ENCODE peak calls at places on chromosomes 5 and 9, in seven cellular contexts. One of them, this sample, is unnamed.

GRCh38 chr5:65989115-65989514 is 62.7 kb downstream of the ERBIN start:
- DNase-seq in prostate gland: no peak
- DNase-seq in K562: no peak
- DNase-seq in transverse colon: no peak
- DNase-seq in suprapubic skin: no peak
- DNase-seq in HCT116: no peak
- DNase-seq in SK-N-SH: no peak
- DNase-seq in this sample: no peak

GRCh38 chr5:66596791-66597757 is 881 bp downstream of the MAST4 start:
- DNase-seq in prostate gland: peak; percentile 93
- DNase-seq in K562: no peak
- DNase-seq in transverse colon: peak; percentile 19
- DNase-seq in suprapubic skin: peak; percentile 57
- DNase-seq in HCT116: no peak
- DNase-seq in SK-N-SH: peak; percentile 69
- DNase-seq in this sample: peak; percentile 37

GRCh38 chr9:87844471-87844870 is 38.2 kb upstream of the SPATA31E1 start:
- DNase-seq in prostate gland: no peak
- DNase-seq in K562: no peak
- DNase-seq in transverse colon: no peak
- DNase-seq in suprapubic skin: no peak
- DNase-seq in HCT116: no peak
- DNase-seq in SK-N-SH: no peak
- DNase-seq in this sample: no peak

GRCh38 chr9:111759762-111760639 is 34.7 kb downstream of the SHOC1 start:
- DNase-seq in prostate gland: peak; percentile 61
- DNase-seq in K562: peak; percentile 48
- DNase-seq in transverse colon: peak; percentile 49
- DNase-seq in suprapubic skin: no peak
- DNase-seq in HCT116: peak; percentile 76
- DNase-seq in SK-N-SH: peak; percentile 53
- DNase-seq in this sample: peak; percentile 36

GRCh38 chr9:109278848-109279247 is 42.0 kb downstream of the EPB41L4B start:
- DNase-seq in prostate gland: no peak
- DNase-seq in K562: no peak
- DNase-seq in transverse colon: no peak
- DNase-seq in suprapubic skin: no peak
- DNase-seq in HCT116: no peak
- DNase-seq in SK-N-SH: no peak
- DNase-seq in this sample: no peak

GRCh38 chr5:178630475-178630930 is 3.7 kb upstream of the CLK4 start:
- DNase-seq in prostate gland: no peak
- DNase-seq in K562: no peak
- DNase-seq in transverse colon: no peak
- DNase-seq in suprapubic skin: no peak
- DNase-seq in HCT116: peak; percentile 24
- DNase-seq in SK-N-SH: no peak
- DNase-seq in this sample: no peak

GRCh38 chr9:137064027-137064879 is 6.1 kb downstream of the SAPCD2 start:
- DNase-seq in prostate gland: no peak
- DNase-seq in K562: no peak
- DNase-seq in transverse colon: peak; percentile 75
- DNase-seq in suprapubic skin: no peak
- DNase-seq in HCT116: no peak
- DNase-seq in SK-N-SH: peak; percentile 89
- DNase-seq in this sample: peak; percentile 77

GRCh38 chr5:145180341-145180740 is 654.8 kb downstream of the PRELID2 start:
- DNase-seq in prostate gland: no peak
- DNase-seq in K562: no peak
- DNase-seq in transverse colon: no peak
- DNase-seq in suprapubic skin: no peak
- DNase-seq in HCT116: no peak
- DNase-seq in SK-N-SH: no peak
- DNase-seq in this sample: no peak

GRCh38 chr5:168708301-168708695 is 129.1 kb upstream of the PANK3 start:
- DNase-seq in prostate gland: no peak
- DNase-seq in K562: no peak
- DNase-seq in transverse colon: no peak
- DNase-seq in suprapubic skin: no peak
- DNase-seq in HCT116: no peak
- DNase-seq in SK-N-SH: no peak
- DNase-seq in this sample: no peak

GRCh38 chr5:157160001-157160400 is 6.1 kb downstream of the GARIN3 start:
- DNase-seq in prostate gland: no peak
- DNase-seq in K562: no peak
- DNase-seq in transverse colon: no peak
- DNase-seq in suprapubic skin: no peak
- DNase-seq in HCT116: no peak
- DNase-seq in SK-N-SH: no peak
- DNase-seq in this sample: no peak

GRCh38 chr5:1468247-1468612 is 23.0 kb upstream of the SLC6A3 start:
- DNase-seq in prostate gland: no peak
- DNase-seq in K562: peak; percentile 50
- DNase-seq in transverse colon: no peak
- DNase-seq in suprapubic skin: no peak
- DNase-seq in HCT116: no peak
- DNase-seq in SK-N-SH: peak; percentile 83
- DNase-seq in this sample: no peak

GRCh38 chr9:24071736-24072135 is 245.7 kb upstream of the ELAVL2 start:
- DNase-seq in prostate gland: no peak
- DNase-seq in K562: no peak
- DNase-seq in transverse colon: no peak
- DNase-seq in suprapubic skin: no peak
- DNase-seq in HCT116: no peak
- DNase-seq in SK-N-SH: no peak
- DNase-seq in this sample: no peak

GRCh38 chr5:56522972-56523371 is 289.8 kb upstream of the ANKRD55 start:
- DNase-seq in prostate gland: no peak
- DNase-seq in K562: no peak
- DNase-seq in transverse colon: no peak
- DNase-seq in suprapubic skin: no peak
- DNase-seq in HCT116: no peak
- DNase-seq in SK-N-SH: no peak
- DNase-seq in this sample: no peak

GRCh38 chr5:179192185-179192890 is 132.2 kb downstream of the ZNF354C start:
- DNase-seq in prostate gland: no peak
- DNase-seq in K562: no peak
- DNase-seq in transverse colon: no peak
- DNase-seq in suprapubic skin: peak; percentile 26
- DNase-seq in HCT116: no peak
- DNase-seq in SK-N-SH: peak; percentile 85
- DNase-seq in this sample: no peak

GRCh38 chr9:131818089-131818488 is 78.2 kb upstream of the RAPGEF1 start:
- DNase-seq in prostate gland: no peak
- DNase-seq in K562: no peak
- DNase-seq in transverse colon: no peak
- DNase-seq in suprapubic skin: no peak
- DNase-seq in HCT116: no peak
- DNase-seq in SK-N-SH: no peak
- DNase-seq in this sample: no peak

GRCh38 chr9:4386819-4387218 is 87.0 kb upstream of the GLIS3 start:
- DNase-seq in prostate gland: no peak
- DNase-seq in K562: no peak
- DNase-seq in transverse colon: no peak
- DNase-seq in suprapubic skin: no peak
- DNase-seq in HCT116: no peak
- DNase-seq in SK-N-SH: no peak
- DNase-seq in this sample: no peak

GRCh38 chr5:37208883-37209808 is 40.0 kb downstream of the CPLANE1 start:
- DNase-seq in prostate gland: no peak
- DNase-seq in K562: no peak
- DNase-seq in transverse colon: no peak
- DNase-seq in suprapubic skin: no peak
- DNase-seq in HCT116: no peak
- DNase-seq in SK-N-SH: no peak
- DNase-seq in this sample: no peak

GRCh38 chr9:69322256-69322655 is 2.8 kb upstream of the ENTREP1 start:
- DNase-seq in prostate gland: no peak
- DNase-seq in K562: no peak
- DNase-seq in transverse colon: no peak
- DNase-seq in suprapubic skin: no peak
- DNase-seq in HCT116: no peak
- DNase-seq in SK-N-SH: no peak
- DNase-seq in this sample: no peak

GRCh38 chr9:69325409-69326212 is 596 bp downstream of the ENTREP1 start:
- DNase-seq in prostate gland: peak; percentile 39
- DNase-seq in K562: no peak
- DNase-seq in transverse colon: peak; percentile 16
- DNase-seq in suprapubic skin: no peak
- DNase-seq in HCT116: no peak
- DNase-seq in SK-N-SH: peak; percentile 70
- DNase-seq in this sample: peak; percentile 45

GRCh38 chr9:69326261-69326660 is 1.2 kb downstream of the ENTREP1 start:
- DNase-seq in prostate gland: peak; percentile 42
- DNase-seq in K562: no peak
- DNase-seq in transverse colon: no peak
- DNase-seq in suprapubic skin: no peak
- DNase-seq in HCT116: no peak
- DNase-seq in SK-N-SH: peak; percentile 13
- DNase-seq in this sample: no peak

GRCh38 chr9:69323886-69324285 is 1.1 kb upstream of the ENTREP1 start:
- DNase-seq in prostate gland: no peak
- DNase-seq in K562: no peak
- DNase-seq in transverse colon: no peak
- DNase-seq in suprapubic skin: no peak
- DNase-seq in HCT116: no peak
- DNase-seq in SK-N-SH: no peak
- DNase-seq in this sample: no peak

GRCh38 chr9:69324549-69325401 is at the start of gene ENTREP1:
- DNase-seq in prostate gland: peak; percentile 78
- DNase-seq in K562: no peak
- DNase-seq in transverse colon: peak; percentile 75
- DNase-seq in suprapubic skin: peak; percentile 69
- DNase-seq in HCT116: peak; percentile 24
- DNase-seq in SK-N-SH: peak; percentile 73
- DNase-seq in this sample: peak; percentile 83
- H3K27ac ChIP-seq in prostate gland: peak within 1 kb of the TSS; percentile 88
- H3K27ac ChIP-seq in K562: no peak within 1 kb of the TSS
- H3K27ac ChIP-seq in transverse colon: peak within 1 kb of the TSS; percentile 68
- H3K27ac ChIP-seq in suprapubic skin: peak within 1 kb of the TSS; percentile 58
- H3K27ac ChIP-seq in HCT116: no peak within 1 kb of the TSS
- H3K27ac ChIP-seq in SK-N-SH: no peak within 1 kb of the TSS
- H3K27ac ChIP-seq in this sample: peak within 1 kb of the TSS; percentile 86

GRCh38 chr5:175709276-175709781 is 51.5 kb downstream of the HRH2 start:
- DNase-seq in prostate gland: no peak
- DNase-seq in K562: no peak
- DNase-seq in transverse colon: no peak
- DNase-seq in suprapubic skin: peak; percentile 49
- DNase-seq in HCT116: no peak
- DNase-seq in SK-N-SH: no peak
- DNase-seq in this sample: peak; percentile 24

GRCh38 chr5:175707751-175708375 is 50.0 kb downstream of the HRH2 start:
- DNase-seq in prostate gland: no peak
- DNase-seq in K562: no peak
- DNase-seq in transverse colon: no peak
- DNase-seq in suprapubic skin: peak; percentile 38
- DNase-seq in HCT116: no peak
- DNase-seq in SK-N-SH: no peak
- DNase-seq in this sample: peak; percentile 22

GRCh38 chr5:175711031-175711430 is 53.2 kb downstream of the HRH2 start:
- DNase-seq in prostate gland: no peak
- DNase-seq in K562: no peak
- DNase-seq in transverse colon: no peak
- DNase-seq in suprapubic skin: no peak
- DNase-seq in HCT116: no peak
- DNase-seq in SK-N-SH: no peak
- DNase-seq in this sample: no peak

GRCh38 chr5:175710361-175710760 is 52.5 kb downstream of the HRH2 start:
- DNase-seq in prostate gland: no peak
- DNase-seq in K562: no peak
- DNase-seq in transverse colon: no peak
- DNase-seq in suprapubic skin: peak; percentile 18
- DNase-seq in HCT116: no peak
- DNase-seq in SK-N-SH: no peak
- DNase-seq in this sample: peak; percentile 24

GRCh38 chr5:175706499-175706898 is 48.6 kb downstream of the HRH2 start:
- DNase-seq in prostate gland: no peak
- DNase-seq in K562: no peak
- DNase-seq in transverse colon: no peak
- DNase-seq in suprapubic skin: no peak
- DNase-seq in HCT116: no peak
- DNase-seq in SK-N-SH: no peak
- DNase-seq in this sample: peak; percentile 86
- TF ChIP-seq CTCF in prostate gland: no peak
- TF ChIP-seq CTCF in K562: no peak
- TF ChIP-seq CTCF in transverse colon: no peak
- TF ChIP-seq CTCF in suprapubic skin: no peak
- TF ChIP-seq CTCF in HCT116: no peak
- TF ChIP-seq CTCF in SK-N-SH: no peak
- TF ChIP-seq CTCF in this sample: no peak

GRCh38 chr9:97468658-97469448 is 32.6 kb upstream of the TMOD1 start:
- DNase-seq in prostate gland: peak; percentile 75
- DNase-seq in K562: peak; percentile 88
- DNase-seq in transverse colon: peak; percentile 75
- DNase-seq in suprapubic skin: peak; percentile 76
- DNase-seq in HCT116: peak; percentile 28
- DNase-seq in SK-N-SH: peak; percentile 75
- DNase-seq in this sample: peak; percentile 84
- TF ChIP-seq POLR2AphosphoS5 in prostate gland: peak; percentile 74
- TF ChIP-seq POLR2AphosphoS5 in K562: no peak
- TF ChIP-seq POLR2AphosphoS5 in transverse colon: peak; percentile 71
- TF ChIP-seq POLR2AphosphoS5 in suprapubic skin: peak; percentile 48
- TF ChIP-seq POLR2AphosphoS5 in HCT116: no peak
- TF ChIP-seq POLR2AphosphoS5 in SK-N-SH: no peak
- TF ChIP-seq POLR2AphosphoS5 in this sample: peak; percentile 44

GRCh38 chr9:134374301-134375010 is 48.2 kb downstream of the RXRA start:
- DNase-seq in prostate gland: no peak
- DNase-seq in K562: no peak
- DNase-seq in transverse colon: no peak
- DNase-seq in suprapubic skin: no peak
- DNase-seq in HCT116: no peak
- DNase-seq in SK-N-SH: peak; percentile 76
- DNase-seq in this sample: no peak

GRCh38 chr9:134373953-134374300 is 47.7 kb downstream of the RXRA start:
- DNase-seq in prostate gland: no peak
- DNase-seq in K562: no peak
- DNase-seq in transverse colon: no peak
- DNase-seq in suprapubic skin: no peak
- DNase-seq in HCT116: no peak
- DNase-seq in SK-N-SH: no peak
- DNase-seq in this sample: no peak

GRCh38 chr9:134371731-134372130 is 45.5 kb downstream of the RXRA start:
- DNase-seq in prostate gland: peak; percentile 83
- DNase-seq in K562: no peak
- DNase-seq in transverse colon: peak; percentile 53
- DNase-seq in suprapubic skin: peak; percentile 84
- DNase-seq in HCT116: no peak
- DNase-seq in SK-N-SH: no peak
- DNase-seq in this sample: peak; percentile 56

GRCh38 chr9:134372621-134373267 is 46.5 kb downstream of the RXRA start:
- DNase-seq in prostate gland: no peak
- DNase-seq in K562: no peak
- DNase-seq in transverse colon: peak; percentile 44
- DNase-seq in suprapubic skin: no peak
- DNase-seq in HCT116: no peak
- DNase-seq in SK-N-SH: no peak
- DNase-seq in this sample: no peak

DNA sequence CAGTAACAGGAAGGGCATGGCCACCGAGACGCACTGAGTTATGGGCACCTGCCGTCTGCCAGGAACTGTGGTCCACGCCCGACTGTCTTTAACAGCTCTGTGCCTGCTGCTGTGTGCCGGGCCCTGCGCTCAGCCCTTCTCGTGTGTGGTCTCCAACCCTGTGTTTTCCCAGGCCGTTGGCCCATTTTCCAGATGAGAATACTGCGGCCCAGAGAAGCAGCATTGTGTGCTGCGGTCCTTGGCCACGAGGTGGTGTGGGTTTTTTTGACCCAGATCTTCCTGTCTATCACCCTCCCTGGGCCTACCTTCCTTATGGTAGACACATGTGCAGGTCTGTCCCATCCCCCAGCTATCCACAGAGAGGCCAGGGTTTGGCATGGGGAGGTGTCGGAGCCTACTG is 47.0 kb downstream of the RXRA start:
- DNase-seq in prostate gland: no peak
- DNase-seq in K562: no peak
- DNase-seq in transverse colon: no peak
- DNase-seq in suprapubic skin: no peak
- DNase-seq in HCT116: no peak
- DNase-seq in SK-N-SH: no peak
- DNase-seq in this sample: no peak
- H3K27ac ChIP-seq in prostate gland: peak overlapping the region; percentile 79
- H3K27ac ChIP-seq in K562: no peak overlapping the region
- H3K27ac ChIP-seq in transverse colon: peak overlapping the region; percentile 30
- H3K27ac ChIP-seq in suprapubic skin: peak overlapping the region; percentile 90
- H3K27ac ChIP-seq in HCT116: no peak overlapping the region
- H3K27ac ChIP-seq in SK-N-SH: no peak overlapping the region
- H3K27ac ChIP-seq in this sample: no peak overlapping the region